ENCODE peak calls at places on chromosomes 13 and 19, in eight cellular contexts. One of them, this sample, is unnamed.

GRCh38 chr19:34120846-34121639 is 51.3 kb upstream of the LSM14A start:
- DNase-seq in K562: peak; percentile 45
- DNase-seq in cardiac fibroblast: peak; percentile 71
- DNase-seq in tibial artery: no peak
- DNase-seq in bronchial epithelial cell: peak; percentile 31
- DNase-seq in BE2C: peak; percentile 40
- DNase-seq in suprapubic skin: no peak
- DNase-seq in effector memory CD4-positive, alpha-beta T cell: peak; percentile 2
- DNase-seq in this sample: no peak

GRCh38 chr19:19575411-19575810 is 37.3 kb downstream of the CILP2 start:
- DNase-seq in K562: no peak
- DNase-seq in cardiac fibroblast: no peak
- DNase-seq in tibial artery: no peak
- DNase-seq in bronchial epithelial cell: no peak
- DNase-seq in BE2C: no peak
- DNase-seq in suprapubic skin: no peak
- DNase-seq in effector memory CD4-positive, alpha-beta T cell: no peak
- DNase-seq in this sample: no peak

GRCh38 chr13:100860866-100861265 is 186.3 kb upstream of the TMTC4 start:
- DNase-seq in K562: no peak
- DNase-seq in cardiac fibroblast: no peak
- DNase-seq in tibial artery: no peak
- DNase-seq in bronchial epithelial cell: no peak
- DNase-seq in BE2C: no peak
- DNase-seq in suprapubic skin: no peak
- DNase-seq in effector memory CD4-positive, alpha-beta T cell: no peak
- DNase-seq in this sample: no peak

GRCh38 chr19:10995926-10996600 is 35.2 kb downstream of the SMARCA4 start:
- DNase-seq in K562: no peak
- DNase-seq in cardiac fibroblast: no peak
- DNase-seq in tibial artery: no peak
- DNase-seq in bronchial epithelial cell: no peak
- DNase-seq in BE2C: no peak
- DNase-seq in suprapubic skin: no peak
- DNase-seq in effector memory CD4-positive, alpha-beta T cell: no peak
- DNase-seq in this sample: no peak

GRCh38 chr13:100484708-100485107 is 103.9 kb downstream of the GGACT start:
- DNase-seq in K562: no peak
- DNase-seq in cardiac fibroblast: no peak
- DNase-seq in tibial artery: no peak
- DNase-seq in bronchial epithelial cell: no peak
- DNase-seq in BE2C: no peak
- DNase-seq in suprapubic skin: no peak
- DNase-seq in effector memory CD4-positive, alpha-beta T cell: no peak
- DNase-seq in this sample: no peak

GRCh38 chr13:112161441-112162301 is 94.7 kb downstream of the SOX1 start:
- DNase-seq in K562: no peak
- DNase-seq in cardiac fibroblast: no peak
- DNase-seq in tibial artery: peak; percentile 10
- DNase-seq in bronchial epithelial cell: no peak
- DNase-seq in BE2C: no peak
- DNase-seq in suprapubic skin: no peak
- DNase-seq in effector memory CD4-positive, alpha-beta T cell: no peak
- DNase-seq in this sample: no peak

GRCh38 chr19:37977992-37978391 is 71.0 kb downstream of the SIPA1L3 start:
- DNase-seq in K562: no peak
- DNase-seq in cardiac fibroblast: peak; percentile 50
- DNase-seq in tibial artery: peak; percentile 15
- DNase-seq in bronchial epithelial cell: no peak
- DNase-seq in BE2C: no peak
- DNase-seq in suprapubic skin: no peak
- DNase-seq in effector memory CD4-positive, alpha-beta T cell: no peak
- DNase-seq in this sample: no peak

GRCh38 chr19:6273701-6274601 is 5.8 kb downstream of the MLLT1 start:
- DNase-seq in K562: peak; percentile 48
- DNase-seq in cardiac fibroblast: peak; percentile 93
- DNase-seq in tibial artery: peak; percentile 98
- DNase-seq in bronchial epithelial cell: peak; percentile 77
- DNase-seq in BE2C: peak; percentile 60
- DNase-seq in suprapubic skin: peak; percentile 94
- DNase-seq in effector memory CD4-positive, alpha-beta T cell: no peak
- DNase-seq in this sample: peak; percentile 86

GRCh38 chr13:96728463-96728862 is 265.8 kb downstream of the OXGR1 start:
- DNase-seq in K562: no peak
- DNase-seq in cardiac fibroblast: no peak
- DNase-seq in tibial artery: no peak
- DNase-seq in bronchial epithelial cell: peak; percentile 2
- DNase-seq in BE2C: no peak
- DNase-seq in suprapubic skin: no peak
- DNase-seq in effector memory CD4-positive, alpha-beta T cell: no peak
- DNase-seq in this sample: no peak

GRCh38 chr13:65679240-65679639 is 1550.9 kb downstream of the PCDH9 start:
- DNase-seq in K562: no peak
- DNase-seq in cardiac fibroblast: peak; percentile 6
- DNase-seq in tibial artery: no peak
- DNase-seq in bronchial epithelial cell: no peak
- DNase-seq in BE2C: no peak
- DNase-seq in suprapubic skin: no peak
- DNase-seq in effector memory CD4-positive, alpha-beta T cell: no peak
- DNase-seq in this sample: no peak

GRCh38 chr19:18401580-18402112 is 4.2 kb upstream of the LRRC25 start:
- DNase-seq in K562: peak; percentile 39
- DNase-seq in cardiac fibroblast: peak; percentile 85
- DNase-seq in tibial artery: peak; percentile 79
- DNase-seq in bronchial epithelial cell: peak; percentile 78
- DNase-seq in BE2C: no peak
- DNase-seq in suprapubic skin: no peak
- DNase-seq in effector memory CD4-positive, alpha-beta T cell: no peak
- DNase-seq in this sample: no peak

GRCh38 chr13:113854238-113855011 is 9.5 kb downstream of the GAS6 start:
- DNase-seq in K562: no peak
- DNase-seq in cardiac fibroblast: peak; percentile 27
- DNase-seq in tibial artery: peak; percentile 82
- DNase-seq in bronchial epithelial cell: no peak
- DNase-seq in BE2C: no peak
- DNase-seq in suprapubic skin: peak; percentile 62
- DNase-seq in effector memory CD4-positive, alpha-beta T cell: no peak
- DNase-seq in this sample: no peak

GRCh38 chr19:58531052-58531600 is 11.5 kb upstream of the ZBTB45 start:
- DNase-seq in K562: no peak
- DNase-seq in cardiac fibroblast: no peak
- DNase-seq in tibial artery: no peak
- DNase-seq in bronchial epithelial cell: no peak
- DNase-seq in BE2C: no peak
- DNase-seq in suprapubic skin: no peak
- DNase-seq in effector memory CD4-positive, alpha-beta T cell: no peak
- DNase-seq in this sample: no peak

GRCh38 chr13:50299546-50300249 is 284.5 kb downstream of the KCNRG start:
- DNase-seq in K562: no peak
- DNase-seq in cardiac fibroblast: no peak
- DNase-seq in tibial artery: no peak
- DNase-seq in bronchial epithelial cell: peak; percentile 82
- DNase-seq in BE2C: no peak
- DNase-seq in suprapubic skin: no peak
- DNase-seq in effector memory CD4-positive, alpha-beta T cell: no peak
- DNase-seq in this sample: no peak

GRCh38 chr19:17027428-17027816 is 812 bp upstream of the CPAMD8 start:
- DNase-seq in K562: no peak
- DNase-seq in cardiac fibroblast: no peak
- DNase-seq in tibial artery: no peak
- DNase-seq in bronchial epithelial cell: no peak
- DNase-seq in BE2C: no peak
- DNase-seq in suprapubic skin: no peak
- DNase-seq in effector memory CD4-positive, alpha-beta T cell: no peak
- DNase-seq in this sample: no peak

GRCh38 chr19:47098608-47099007 is 15.0 kb downstream of the ZC3H4 start:
- DNase-seq in K562: no peak
- DNase-seq in cardiac fibroblast: no peak
- DNase-seq in tibial artery: no peak
- DNase-seq in bronchial epithelial cell: no peak
- DNase-seq in BE2C: no peak
- DNase-seq in suprapubic skin: no peak
- DNase-seq in effector memory CD4-positive, alpha-beta T cell: no peak
- DNase-seq in this sample: no peak

DNA sequence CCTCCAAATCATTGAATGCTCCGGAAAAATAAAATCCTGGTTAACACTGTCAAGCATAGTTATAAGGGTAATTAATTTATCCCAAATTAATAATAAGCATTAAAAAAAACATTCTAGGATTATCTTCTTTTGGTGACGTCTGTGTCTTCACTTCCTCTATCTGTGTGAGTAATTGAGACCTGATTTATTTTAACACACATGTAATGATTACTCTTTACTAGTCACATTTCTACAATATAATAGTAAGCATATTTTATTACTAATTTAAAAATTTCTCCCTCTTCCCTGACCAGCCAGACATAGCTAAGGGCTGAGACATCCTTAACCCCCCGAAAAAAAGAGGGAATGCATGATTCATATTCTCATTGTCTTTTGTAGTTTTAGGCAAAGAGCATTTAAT is 2.3 kb downstream of the FNDC3A start:
- DNase-seq in K562: no peak
- DNase-seq in cardiac fibroblast: no peak
- DNase-seq in tibial artery: no peak
- DNase-seq in bronchial epithelial cell: peak; percentile 26
- DNase-seq in BE2C: no peak
- DNase-seq in suprapubic skin: no peak
- DNase-seq in effector memory CD4-positive, alpha-beta T cell: no peak
- DNase-seq in this sample: no peak
- H3K4me3 ChIP-seq in K562: peak overlapping the region; percentile 32
- H3K4me3 ChIP-seq in cardiac fibroblast: no peak overlapping the region
- H3K4me3 ChIP-seq in tibial artery: peak overlapping the region; percentile 90
- H3K4me3 ChIP-seq in bronchial epithelial cell: no peak overlapping the region
- H3K4me3 ChIP-seq in BE2C: peak overlapping the region; percentile 91
- H3K4me3 ChIP-seq in suprapubic skin: peak overlapping the region; percentile 91
- H3K4me3 ChIP-seq in effector memory CD4-positive, alpha-beta T cell: peak overlapping the region; percentile 88
- H3K4me3 ChIP-seq in this sample: no peak overlapping the region

GRCh38 chr13:26759156-26759906 is 1.3 kb downstream of the GPR12 start:
- DNase-seq in K562: no peak
- DNase-seq in cardiac fibroblast: no peak
- DNase-seq in tibial artery: no peak
- DNase-seq in bronchial epithelial cell: no peak
- DNase-seq in BE2C: no peak
- DNase-seq in suprapubic skin: no peak
- DNase-seq in effector memory CD4-positive, alpha-beta T cell: no peak
- DNase-seq in this sample: no peak
- H3K4me3 ChIP-seq in K562: no peak overlapping the region
- H3K4me3 ChIP-seq in cardiac fibroblast: no peak overlapping the region
- H3K4me3 ChIP-seq in tibial artery: peak overlapping the region; percentile 45
- H3K4me3 ChIP-seq in bronchial epithelial cell: no peak overlapping the region
- H3K4me3 ChIP-seq in BE2C: no peak overlapping the region
- H3K4me3 ChIP-seq in suprapubic skin: peak overlapping the region; percentile 40
- H3K4me3 ChIP-seq in effector memory CD4-positive, alpha-beta T cell: no peak overlapping the region
- H3K4me3 ChIP-seq in this sample: no peak overlapping the region

GRCh38 chr19:43778651-43779050 is 2.1 kb downstream of the KCNN4 start:
- DNase-seq in K562: no peak
- DNase-seq in cardiac fibroblast: no peak
- DNase-seq in tibial artery: no peak
- DNase-seq in bronchial epithelial cell: no peak
- DNase-seq in BE2C: no peak
- DNase-seq in suprapubic skin: no peak
- DNase-seq in effector memory CD4-positive, alpha-beta T cell: no peak
- DNase-seq in this sample: no peak
- H3K4me3 ChIP-seq in K562: peak overlapping the region; percentile 47
- H3K4me3 ChIP-seq in cardiac fibroblast: no peak overlapping the region
- H3K4me3 ChIP-seq in tibial artery: no peak overlapping the region
- H3K4me3 ChIP-seq in bronchial epithelial cell: no peak overlapping the region
- H3K4me3 ChIP-seq in BE2C: no peak overlapping the region
- H3K4me3 ChIP-seq in suprapubic skin: peak overlapping the region; percentile 34
- H3K4me3 ChIP-seq in effector memory CD4-positive, alpha-beta T cell: peak overlapping the region; percentile 32
- H3K4me3 ChIP-seq in this sample: no peak overlapping the region

GRCh38 chr19:55084416-55084815 is 8.7 kb downstream of the EPS8L1 start:
- DNase-seq in K562: no peak
- DNase-seq in cardiac fibroblast: no peak
- DNase-seq in tibial artery: no peak
- DNase-seq in bronchial epithelial cell: no peak
- DNase-seq in BE2C: no peak
- DNase-seq in suprapubic skin: no peak
- DNase-seq in effector memory CD4-positive, alpha-beta T cell: no peak
- DNase-seq in this sample: no peak

GRCh38 chr19:55088021-55088451 is 12.4 kb downstream of the EPS8L1 start:
- DNase-seq in K562: no peak
- DNase-seq in cardiac fibroblast: no peak
- DNase-seq in tibial artery: no peak
- DNase-seq in bronchial epithelial cell: no peak
- DNase-seq in BE2C: no peak
- DNase-seq in suprapubic skin: peak; percentile 60
- DNase-seq in effector memory CD4-positive, alpha-beta T cell: no peak
- DNase-seq in this sample: no peak

GRCh38 chr19:55086730-55087541 is 11.3 kb downstream of the EPS8L1 start:
- DNase-seq in K562: peak; percentile 26
- DNase-seq in cardiac fibroblast: peak; percentile 96
- DNase-seq in tibial artery: peak; percentile 94
- DNase-seq in bronchial epithelial cell: peak; percentile 86
- DNase-seq in BE2C: peak; percentile 97
- DNase-seq in suprapubic skin: peak; percentile 95
- DNase-seq in effector memory CD4-positive, alpha-beta T cell: peak; percentile 36
- DNase-seq in this sample: no peak

GRCh38 chr19:55087542-55087935 is 11.9 kb downstream of the EPS8L1 start:
- DNase-seq in K562: no peak
- DNase-seq in cardiac fibroblast: peak; percentile 36
- DNase-seq in tibial artery: no peak
- DNase-seq in bronchial epithelial cell: no peak
- DNase-seq in BE2C: no peak
- DNase-seq in suprapubic skin: peak; percentile 65
- DNase-seq in effector memory CD4-positive, alpha-beta T cell: no peak
- DNase-seq in this sample: no peak

GRCh38 chr19:55085923-55086715 is 10.4 kb downstream of the EPS8L1 start:
- DNase-seq in K562: no peak
- DNase-seq in cardiac fibroblast: no peak
- DNase-seq in tibial artery: no peak
- DNase-seq in bronchial epithelial cell: no peak
- DNase-seq in BE2C: no peak
- DNase-seq in suprapubic skin: peak; percentile 66
- DNase-seq in effector memory CD4-positive, alpha-beta T cell: no peak
- DNase-seq in this sample: no peak
- H3K4me3 ChIP-seq in K562: no peak overlapping the region
- H3K4me3 ChIP-seq in cardiac fibroblast: peak overlapping the region; percentile 54
- H3K4me3 ChIP-seq in tibial artery: peak overlapping the region; percentile 57
- H3K4me3 ChIP-seq in bronchial epithelial cell: no peak overlapping the region
- H3K4me3 ChIP-seq in BE2C: peak overlapping the region; percentile 53
- H3K4me3 ChIP-seq in suprapubic skin: peak overlapping the region; percentile 51
- H3K4me3 ChIP-seq in effector memory CD4-positive, alpha-beta T cell: no peak overlapping the region
- H3K4me3 ChIP-seq in this sample: no peak overlapping the region

DNA sequence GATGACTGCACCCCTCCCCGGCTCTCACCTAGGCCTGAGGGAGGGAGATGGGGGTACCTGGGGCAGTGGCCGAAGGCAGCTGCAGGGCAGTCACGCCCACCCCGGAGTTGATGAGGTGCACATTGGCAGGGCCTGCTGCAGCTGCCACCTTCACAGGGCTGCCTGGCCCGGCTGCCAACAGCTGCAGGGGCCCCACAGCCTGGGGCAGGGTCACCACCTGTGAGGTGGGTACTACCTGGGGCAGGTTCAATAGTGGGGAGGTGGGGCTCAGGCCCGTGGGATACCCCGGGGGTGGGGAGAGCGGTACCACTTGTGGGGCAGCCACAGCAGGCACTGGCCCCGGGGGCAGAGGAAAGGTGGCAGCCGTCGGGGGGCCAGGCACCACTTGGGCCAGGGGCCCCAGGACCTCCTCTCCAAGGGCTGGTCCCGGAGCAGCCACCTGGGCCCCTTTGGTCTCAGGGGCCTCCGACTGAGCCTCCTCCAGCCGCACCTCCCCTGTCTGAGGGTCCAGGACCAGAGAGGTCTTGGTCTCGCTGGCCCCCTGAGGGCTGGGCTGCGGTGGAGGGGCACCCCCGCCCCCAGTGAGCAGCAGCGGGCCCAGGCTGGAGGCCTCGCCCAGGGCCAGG is 2.6 kb downstream of the SIX5 start:
- DNase-seq in K562: no peak
- DNase-seq in cardiac fibroblast: no peak
- DNase-seq in tibial artery: peak; percentile 77
- DNase-seq in bronchial epithelial cell: no peak
- DNase-seq in BE2C: no peak
- DNase-seq in suprapubic skin: no peak
- DNase-seq in effector memory CD4-positive, alpha-beta T cell: no peak
- DNase-seq in this sample: no peak
- H3K4me3 ChIP-seq in K562: peak overlapping the region; percentile 56
- H3K4me3 ChIP-seq in cardiac fibroblast: peak overlapping the region; percentile 69
- H3K4me3 ChIP-seq in tibial artery: peak overlapping the region; percentile 93
- H3K4me3 ChIP-seq in bronchial epithelial cell: peak overlapping the region; percentile 88
- H3K4me3 ChIP-seq in BE2C: no peak overlapping the region
- H3K4me3 ChIP-seq in suprapubic skin: peak overlapping the region; percentile 86
- H3K4me3 ChIP-seq in effector memory CD4-positive, alpha-beta T cell: no peak overlapping the region
- H3K4me3 ChIP-seq in this sample: peak overlapping the region; percentile 71